ENCODE peak calls at places on chromosome 13, in four cellular contexts. W, R, G and U are unnamed samples.

GRCh38 chr13:38602261-38602660 is 84.6 kb upstream of the FREM2 start:
- DNase-seq in W (no peak), R (no peak), G (no peak), U (no peak)

GRCh38 chr13:96527497-96527896 is 437.6 kb downstream of the HS6ST3 start:
- DNase-seq in W (no peak), R (no peak), G (no peak), U (no peak)

GRCh38 chr13:87208636-87209035 is 462.5 kb upstream of the SLITRK5 start:
- DNase-seq in W (no peak), R (no peak), G (no peak), U (no peak)

GRCh38 chr13:23428183-23428528 is 5.3 kb downstream of the SACS start:
- DNase-seq in W (no peak), R (no peak), G (no peak), U (no peak)

GRCh38 chr13:74570834-74571233 is 436.6 kb upstream of the KLF12 start:
- DNase-seq in W (no peak), R (no peak), G (no peak), U (no peak)

GRCh38 chr13:39888865-39889810 is 233.7 kb downstream of the COG6 start:
- DNase-seq in W (no peak), R (no peak), G (no peak), U (no peak)

GRCh38 chr13:100542546-100543156 is 45.9 kb downstream of the GGACT start:
- DNase-seq in W (no peak), R (peak), G (no peak), U (peak)

GRCh38 chr13:50357586-50358118 is 342.4 kb downstream of the KCNRG start:
- DNase-seq in W (no peak), R (no peak), G (peak), U (no peak)

GRCh38 chr13:101941095-101941777 is 460.6 kb downstream of the FGF14 start:
- DNase-seq in W (no peak), R (no peak), G (no peak), U (no peak)
- TF ChIP-seq CTCF in W (no peak), R (peak), G (no peak), U (no peak)

DNA sequence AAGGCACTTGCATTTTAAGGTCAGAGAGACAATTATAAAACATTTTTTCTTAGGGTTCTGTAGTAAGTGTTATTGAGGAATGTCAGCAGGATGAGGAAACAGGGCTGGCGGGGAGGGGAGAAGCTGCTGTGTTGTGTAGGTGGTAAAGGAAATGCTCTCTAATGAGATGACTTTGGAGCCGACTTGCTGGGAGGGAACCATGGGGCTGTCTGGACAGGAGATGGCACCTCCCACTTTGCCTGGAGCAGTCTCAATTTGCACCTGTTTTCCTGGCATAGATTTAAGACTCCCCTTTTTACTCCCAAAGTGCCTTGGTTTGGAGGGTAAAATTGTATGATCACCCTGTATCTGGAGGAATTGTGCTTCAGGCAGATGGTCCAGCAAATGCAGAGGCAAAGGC is 230.4 kb downstream of the ATP8A2 start:
- DNase-seq in W (no peak), R (no peak), G (no peak), U (no peak)
- TF ChIP-seq CTCF in W (no peak), R (no peak), G (no peak), U (no peak)

GRCh38 chr13:26221399-26221720 is 754 bp downstream of the RNF6 start:
- DNase-seq in W (no peak), R (no peak), G (no peak), U (no peak)

GRCh38 chr13:26219726-26220125 is 2.4 kb downstream of the RNF6 start:
- DNase-seq in W (no peak), R (no peak), G (no peak), U (no peak)

GRCh38 chr13:26222523-26223046 is 471 bp upstream of the RNF6 start:
- DNase-seq in W (no peak), R (no peak), G (no peak), U (no peak)

GRCh38 chr13:26220575-26220974 is 1.5 kb downstream of the RNF6 start:
- DNase-seq in W (no peak), R (no peak), G (no peak), U (no peak)

DNA sequence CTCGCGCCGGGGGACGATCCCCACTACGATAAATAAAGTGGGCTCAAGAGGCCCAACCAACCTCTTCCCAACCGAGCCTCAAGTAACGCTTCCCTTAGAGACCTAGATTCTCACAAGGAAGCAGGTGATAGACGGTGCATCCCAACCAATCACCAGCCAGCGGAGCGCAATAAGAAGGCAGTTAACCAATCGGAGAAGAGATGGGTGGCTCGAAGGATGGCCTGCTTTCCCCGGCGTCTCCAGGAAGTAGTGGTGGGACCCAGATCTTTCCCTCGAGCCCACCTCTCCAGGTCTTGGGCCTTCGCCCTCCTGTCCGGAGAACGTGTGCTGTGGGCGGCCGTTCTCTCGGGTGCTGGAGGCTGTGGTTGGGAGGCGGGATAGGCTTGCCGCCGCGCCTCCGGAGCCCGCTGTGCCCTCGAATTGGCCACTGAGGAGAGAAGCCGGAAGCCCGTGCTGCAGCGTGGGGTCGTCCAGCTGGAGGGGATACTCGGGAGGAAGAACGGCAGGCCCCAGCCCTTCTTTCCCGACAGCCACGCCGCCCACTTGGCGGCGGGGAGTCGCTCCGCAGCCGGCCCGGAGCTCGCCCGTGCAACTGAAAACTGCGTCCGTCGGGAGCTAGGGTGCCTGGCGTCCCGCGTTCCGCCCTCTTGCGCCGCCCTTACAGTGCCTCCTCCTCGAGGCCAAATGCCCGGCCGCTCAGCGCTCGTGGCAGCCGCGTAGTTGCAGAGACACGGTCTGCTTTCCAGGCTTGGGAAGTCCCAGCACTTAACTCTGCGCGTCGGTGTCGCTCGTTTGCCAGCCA is at the start of gene RNF6:
- DNase-seq in W (peak), R (peak), G (peak), U (peak)
- TF ChIP-seq CTCF in W (peak), R (no peak), G (no peak), U (no peak)

DNA sequence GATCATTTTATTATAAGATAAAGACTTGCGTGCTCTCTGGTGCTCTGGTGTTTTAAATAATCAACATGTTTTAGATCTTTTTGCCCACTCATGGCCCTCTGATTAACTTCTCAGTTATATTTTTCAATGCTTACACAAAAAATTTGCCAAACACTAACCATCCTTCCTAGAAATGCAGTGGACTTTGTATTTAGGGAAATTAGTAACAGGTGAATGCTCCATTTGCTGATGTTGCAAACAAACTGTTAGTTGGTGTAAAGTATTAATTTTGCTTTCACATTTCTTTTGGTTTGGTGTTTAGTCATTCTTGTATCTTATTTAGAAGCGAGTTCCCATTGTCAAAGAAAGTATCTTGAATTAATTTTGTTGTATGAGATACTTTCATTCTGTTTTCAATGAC is 2.7 kb downstream of the KL start:
- DNase-seq in W (no peak), R (no peak), G (no peak), U (peak)
- TF ChIP-seq CTCF in W (no peak), R (no peak), G (no peak), U (no peak)